ENCODE peak calls at places on chromosomes 2 and 18, in five cellular contexts. J is RWPE1, F is NCI-H1694 treated with DMSO at 0.1 percent for 48 hours, K is smooth muscle cell of the brain vasculature, T is NCI-H1092. O is an unnamed sample.

GRCh38 chr2:33599943-33600192 is 769 bp upstream of the FAM98A start:
- DNase-seq in J (no peak), F (no peak), K (no peak), T (no peak), O (no peak)

GRCh38 chr2:102848366-102848839 is 86.6 kb downstream of the TMEM182 start:
- DNase-seq in J (peak), F (peak), K (no peak), T (peak), O (peak)

GRCh38 chr2:150809083-150809482 is 321.6 kb upstream of the RND3 start:
- DNase-seq in J (no peak), F (peak), K (no peak), T (no peak), O (peak)

GRCh38 chr2:161415041-161415440 is 1.1 kb upstream of the TBR1 start:
- DNase-seq in J (no peak), F (no peak), K (no peak), T (peak), O (no peak)

GRCh38 chr2:75320893-75321292 is 121.6 kb upstream of the TACR1 start:
- DNase-seq in J (no peak), F (no peak), K (no peak), T (no peak), O (no peak)

GRCh38 chr2:220585241-220585640 is 957.8 kb downstream of the SLC4A3 start:
- DNase-seq in J (no peak), F (no peak), K (no peak), T (no peak), O (no peak)

GRCh38 chr18:23650963-23651927 is 11.5 kb downstream of the ANKRD29 start:
- DNase-seq in J (peak), F (no peak), K (peak), T (no peak), O (no peak)

GRCh38 chr2:64485302-64485701 is 31.3 kb downstream of the LGALSL start:
- DNase-seq in J (no peak), F (no peak), K (no peak), T (no peak), O (no peak)

GRCh38 chr2:73258913-73259215 is 24.8 kb downstream of the CCT7 start:
- DNase-seq in J (no peak), F (no peak), K (no peak), T (no peak), O (no peak)

O was measured in DMS 273 treated with DMSO at 0.1 percent for 48 hours.